ENCODE peak calls at places on chromosomes 13 and 19, in four cellular contexts. U, V, F and Y are unnamed samples.

GRCh38 chr13:30110301-30111070 is 196.9 kb downstream of the KATNAL1 start:
- DNase-seq in U (no peak), F (no peak), V (no peak), Y (no peak)

GRCh38 chr13:22594041-22594440 is 586.7 kb upstream of the SGCG start:
- DNase-seq in V (no peak), U (no peak), F (no peak), Y (no peak)

GRCh38 chr19:10004617-10005016 is 5.7 kb downstream of the COL5A3 start:
- DNase-seq in F (no peak), V (no peak), U (no peak), Y (no peak)

GRCh38 chr13:31767175-31767900 is 28.0 kb downstream of the RXFP2 start:
- DNase-seq in F (no peak), U (no peak), V (no peak), Y (peak)

GRCh38 chr19:33530261-33530660 is 8.7 kb upstream of the PEPD start:
- DNase-seq in F (no peak), V (no peak), U (no peak), Y (no peak)

GRCh38 chr13:95335667-95336066 is 34.4 kb upstream of the ABCC4 start:
- DNase-seq in V (no peak), F (no peak), U (no peak), Y (no peak)

GRCh38 chr19:16141043-16141442 is 2.4 kb upstream of the HSH2D start:
- DNase-seq in F (no peak), V (no peak), U (no peak), Y (no peak)

GRCh38 chr13:97385146-97385545 is 48.8 kb upstream of the RAP2A start:
- DNase-seq in U (no peak), F (no peak), V (no peak), Y (no peak)

GRCh38 chr19:35030257-35031071 is at the start of gene SCN1B:
- DNase-seq in F (no peak), V (peak), U (no peak), Y (no peak)